ENCODE peak calls at places on chromosome 3, in eight cellular contexts. J is adrenal gland; S is psoas muscle; T is activated effector memory CD4-positive, alpha-beta T cell treated with anti-CD3 and anti-CD28 coated beads, Interleukin-2, amount 50 U/mL, for 16 hours; U is iris pigment epithelial cell; G is T-helper 2 cell; W is HEK293T; I is endothelial cell. V is an unnamed sample.

GRCh38 chr3:42216820-42217416 is 49.1 kb downstream of the CCK start:
- DNase-seq in J (no peak), S (no peak), T (no peak), U (peak; percentile 64), G (peak; percentile 4), W (no peak), I (no peak), V (peak; percentile 3)

GRCh38 chr3:25572919-25573385 is 91.8 kb downstream of the TOP2B start:
- DNase-seq in J (no peak), S (no peak), T (no peak), U (peak; percentile 69), G (no peak), W (no peak), I (no peak), V (no peak)

GRCh38 chr3:112302881-112303761 is 9.1 kb upstream of the SLC9C1 start:
- DNase-seq in J (no peak), S (no peak), T (no peak), U (peak; percentile 21), G (no peak), W (no peak), I (peak; percentile 8), V (no peak)

GRCh38 chr3:117454928-117455327 is 745.3 kb downstream of the TUSC7 start:
- DNase-seq in J (no peak), S (no peak), T (no peak), U (no peak), G (no peak), W (no peak), I (no peak), V (no peak)

GRCh38 chr3:13600950-13601691 is 52.2 kb downstream of the FBLN2 start:
- DNase-seq in J (no peak), S (no peak), T (no peak), U (peak; percentile 62), G (no peak), W (no peak), I (no peak), V (no peak)

GRCh38 chr3:152193673-152194267 is 75.0 kb upstream of the MBNL1 start:
- DNase-seq in J (no peak), S (no peak), T (no peak), U (no peak), G (peak; percentile 57), W (no peak), I (no peak), V (no peak)

GRCh38 chr3:188152660-188153497 is 1.1 kb upstream of the LPP start:
- DNase-seq in J (peak; percentile 55), S (peak; percentile 51), T (peak; percentile 63), U (peak; percentile 53), G (no peak), W (peak; percentile 28), I (peak; percentile 26), V (peak; percentile 7)

GRCh38 chr3:64674591-64675076 is 13.2 kb downstream of the ADAMTS9 start:
- DNase-seq in J (no peak), S (no peak), T (no peak), U (peak; percentile 15), G (no peak), W (no peak), I (no peak), V (no peak)

GRCh38 chr3:52781741-52782140 is 4.3 kb downstream of the ITIH1 start:
- DNase-seq in J (no peak), S (no peak), T (no peak), U (no peak), G (no peak), W (no peak), I (no peak), V (no peak)

GRCh38 chr3:151430821-151431484 is 29.9 kb downstream of the IGSF10 start:
- DNase-seq in J (no peak), S (no peak), T (no peak), U (peak; percentile 23), G (no peak), W (no peak), I (no peak), V (no peak)

GRCh38 chr3:183695569-183696364 is 1.8 kb upstream of the YEATS2 start:
- DNase-seq in J (no peak), S (no peak), T (no peak), U (no peak), G (no peak), W (no peak), I (no peak), V (no peak)

GRCh38 chr3:149473314-149473990 is 1.0 kb upstream of the TM4SF4 start:
- DNase-seq in J (peak; percentile 55), S (peak; percentile 42), T (no peak), U (peak; percentile 87), G (no peak), W (no peak), I (no peak), V (no peak)

GRCh38 chr3:67460841-67461240 is 193.6 kb downstream of the SUCLG2 start:
- DNase-seq in J (no peak), S (no peak), T (no peak), U (no peak), G (no peak), W (no peak), I (no peak), V (no peak)

GRCh38 chr3:176347424-176348146 is 849.7 kb downstream of the TBL1XR1 start:
- DNase-seq in J (no peak), S (no peak), T (no peak), U (no peak), G (no peak), W (no peak), I (no peak), V (no peak)

GRCh38 chr3:38404286-38404685 is 49.4 kb upstream of the ACVR2B start:
- DNase-seq in J (peak; percentile 92), S (peak; percentile 56), T (no peak), U (peak; percentile 91), G (no peak), W (no peak), I (no peak), V (no peak)

GRCh38 chr3:64039273-64039672 is 16.0 kb upstream of the PSMD6 start:
- DNase-seq in J (no peak), S (no peak), T (no peak), U (no peak), G (no peak), W (no peak), I (no peak), V (no peak)

GRCh38 chr3:128623762-128624176 is 26.8 kb downstream of the RPN1 start:
- DNase-seq in J (peak; percentile 66), S (no peak), T (no peak), U (peak; percentile 99), G (no peak), W (no peak), I (no peak), V (no peak)

GRCh38 chr3:98782826-98783500 is 19.8 kb downstream of the ST3GAL6 start:
- DNase-seq in J (no peak), S (no peak), T (no peak), U (no peak), G (no peak), W (no peak), I (no peak), V (no peak)

GRCh38 chr3:72891053-72891855 is 3.4 kb downstream of the GXYLT2 start:
- DNase-seq in J (peak; percentile 49), S (peak; percentile 52), T (no peak), U (peak; percentile 100), G (no peak), W (no peak), I (no peak), V (no peak)

GRCh38 chr3:46335546-46335945 is 18.4 kb upstream of the CCR2 start:
- DNase-seq in J (no peak), S (no peak), T (no peak), U (no peak), G (no peak), W (no peak), I (no peak), V (no peak)

GRCh38 chr3:64906011-64906410 is 218.2 kb upstream of the ADAMTS9 start:
- DNase-seq in J (peak; percentile 16), S (no peak), T (no peak), U (no peak), G (no peak), W (no peak), I (no peak), V (no peak)

GRCh38 chr3:16338999-16339398 is 74.0 kb downstream of the OXNAD1 start:
- DNase-seq in J (peak; percentile 58), S (no peak), T (no peak), U (peak; percentile 96), G (peak; percentile 41), W (no peak), I (no peak), V (no peak)

GRCh38 chr3:46988616-46989015 is 9.2 kb downstream of the NBEAL2 start:
- DNase-seq in J (no peak), S (no peak), T (no peak), U (no peak), G (no peak), W (no peak), I (no peak), V (no peak)

GRCh38 chr3:73787620-73788019 is 162.9 kb upstream of the PDZRN3 start:
- DNase-seq in J (no peak), S (no peak), T (no peak), U (no peak), G (no peak), W (no peak), I (no peak), V (no peak)

GRCh38 chr3:171428321-171428787 is 31.9 kb downstream of the TNIK start:
- DNase-seq in J (no peak), S (no peak), T (no peak), U (no peak), G (no peak), W (no peak), I (no peak), V (no peak)

GRCh38 chr3:77071806-77072205 is 31.9 kb downstream of the ROBO2 start:
- DNase-seq in J (no peak), S (no peak), T (no peak), U (no peak), G (no peak), W (no peak), I (no peak), V (no peak)

GRCh38 chr3:192339214-192339613 is 388.1 kb downstream of the FGF12 start:
- DNase-seq in J (no peak), S (no peak), T (no peak), U (no peak), G (no peak), W (no peak), I (no peak), V (no peak)

GRCh38 chr3:111799951-111800350 is 59.1 kb upstream of the PHLDB2 start:
- DNase-seq in J (no peak), S (no peak), T (no peak), U (no peak), G (no peak), W (no peak), I (no peak), V (no peak)

GRCh38 chr3:45035441-45036301 is 9.6 kb downstream of the CLEC3B start:
- DNase-seq in J (peak; percentile 37), S (peak; percentile 41), T (peak; percentile 69), U (peak; percentile 39), G (no peak), W (no peak), I (peak; percentile 26), V (no peak)

GRCh38 chr3:46845397-46845859 is 17.8 kb downstream of the MYL3 start:
- DNase-seq in J (peak; percentile 68), S (peak; percentile 84), T (no peak), U (peak; percentile 67), G (no peak), W (peak; percentile 39), I (peak; percentile 2), V (no peak)